ENCODE peak calls at places on chromosome 12, in seven cellular contexts. X is heart right ventricle, V is H9, L is T-helper 17 cell, P is ascending aorta, Y is adrenal gland, M is PC-3. S is an unnamed sample.

GRCh38 chr12:43208627-43209026 is 343.4 kb downstream of the ADAMTS20 start:
- DNase-seq in P (no peak), M (no peak), V (no peak), L (no peak), Y (no peak), X (peak; percentile 11), S (no peak)

GRCh38 chr12:51959211-51959610 is 7.7 kb downstream of the ACVR1B start:
- DNase-seq in Y (peak; percentile 39), V (no peak), X (no peak), L (no peak), M (no peak), P (no peak), S (no peak)

GRCh38 chr12:48183876-48184548 is 568 bp downstream of the CCDC184 start:
- DNase-seq in P (no peak), M (no peak), Y (no peak), X (no peak), V (no peak), L (no peak), S (no peak)

GRCh38 chr12:27095346-27095745 is 13.0 kb upstream of the C12orf71 start:
- DNase-seq in P (no peak), Y (no peak), M (no peak), V (no peak), L (no peak), X (no peak), S (no peak)

GRCh38 chr12:96350982-96351381 is 49.3 kb downstream of the CDK17 start:
- DNase-seq in Y (no peak), V (no peak), L (no peak), X (no peak), M (no peak), P (no peak), S (no peak)

GRCh38 chr12:39467432-39467870 is 24.5 kb upstream of the KIF21A start:
- DNase-seq in L (no peak), V (no peak), P (no peak), Y (no peak), X (no peak), M (no peak), S (no peak)

GRCh38 chr12:83996671-83997070 is 915.9 kb downstream of the SLC6A15 start:
- DNase-seq in P (no peak), M (peak; percentile 52), L (no peak), Y (no peak), X (no peak), V (no peak), S (no peak)

GRCh38 chr12:124595444-124595843 is 28.0 kb upstream of the NCOR2 start:
- DNase-seq in L (no peak), X (no peak), M (no peak), P (no peak), Y (no peak), V (no peak), S (no peak)

GRCh38 chr12:47801170-47801903 is 18.4 kb downstream of the HDAC7 start:
- DNase-seq in Y (no peak), L (no peak), M (no peak), X (no peak), V (no peak), P (no peak), S (no peak)

GRCh38 chr12:8849785-8850184 is 27.4 kb downstream of the A2ML1 start:
- DNase-seq in M (no peak), Y (no peak), V (no peak), L (no peak), X (no peak), P (no peak), S (no peak)

GRCh38 chr12:75834591-75834990 is 197.0 kb downstream of the PHLDA1 start:
- DNase-seq in P (no peak), L (no peak), M (peak; percentile 19), V (no peak), Y (no peak), X (no peak), S (no peak)

GRCh38 chr12:6641131-6641530 is 5.4 kb upstream of the LPAR5 start:
- DNase-seq in Y (no peak), V (no peak), X (no peak), L (no peak), P (no peak), M (no peak), S (no peak)

GRCh38 chr12:6638305-6638704 is 2.5 kb upstream of the LPAR5 start:
- DNase-seq in L (no peak), P (no peak), V (no peak), Y (peak; percentile 30), X (no peak), M (no peak), S (no peak)

GRCh38 chr12:6639151-6639773 is 3.5 kb upstream of the LPAR5 start:
- DNase-seq in P (no peak), L (no peak), V (no peak), Y (no peak), X (no peak), M (no peak), S (no peak)

GRCh38 chr12:6643569-6644256 is 3.5 kb downstream of the ACRBP start:
- DNase-seq in P (no peak), L (no peak), Y (no peak), V (no peak), M (no peak), X (no peak), S (no peak)

DNA sequence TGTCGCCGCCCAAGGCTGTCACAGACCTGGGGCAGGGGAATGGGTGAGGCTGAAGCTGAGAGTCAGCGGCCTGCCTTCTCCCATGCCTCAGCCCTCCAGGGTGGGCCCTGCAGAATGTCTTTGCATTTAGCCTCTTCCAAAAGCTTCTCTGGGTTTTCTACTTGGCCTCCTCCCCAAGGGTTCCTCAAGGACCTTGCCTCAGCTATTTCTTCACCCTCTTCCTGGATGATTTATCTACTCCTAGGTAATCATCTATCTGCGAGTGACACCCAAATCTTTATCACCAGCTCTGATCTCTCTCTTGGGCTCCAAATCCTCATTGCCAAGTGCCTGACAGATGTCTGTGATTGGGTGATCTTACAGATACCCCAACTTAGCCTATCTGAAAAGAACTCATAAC is 4.7 kb upstream of the LPAR5 start:
- DNase-seq in P (no peak), L (no peak), M (no peak), X (no peak), Y (no peak), V (no peak), S (no peak)
- H3K9me3 ChIP-seq in P (no peaks in the 10 kb centered on the region), L (no peaks in the 10 kb centered on the region), M (no peaks in the 10 kb centered on the region), X (peaks cover 15% of the 10 kb centered on the region), Y (no peaks in the 10 kb centered on the region), V (no peaks in the 10 kb centered on the region), S (no peaks in the 10 kb centered on the region)

DNA sequence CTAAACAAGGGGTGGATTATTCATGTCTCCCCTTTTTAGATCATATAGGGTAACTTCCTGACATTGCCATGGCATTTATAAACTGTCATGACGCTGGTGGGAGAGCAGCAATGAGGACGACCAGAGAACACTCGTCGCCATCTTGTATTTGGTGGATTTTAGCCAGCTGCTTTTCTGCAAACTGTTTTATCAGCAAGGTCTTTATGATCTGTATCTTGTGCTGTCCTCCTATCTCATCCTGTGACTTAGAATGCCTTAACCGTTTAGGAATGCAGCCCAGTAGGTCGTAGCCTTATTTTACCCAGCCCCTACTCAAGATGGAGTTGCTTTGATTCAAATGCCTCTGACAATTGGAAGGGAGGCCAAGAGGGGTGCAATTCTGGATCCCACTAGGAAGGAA is 5.8 kb upstream of the CCDC63 start:
- DNase-seq in Y (peak; percentile 32), M (no peak), V (no peak), L (no peak), P (no peak), X (no peak), S (no peak)
- H3K9me3 ChIP-seq in Y (no peaks in the 10 kb centered on the region), M (no peaks in the 10 kb centered on the region), V (no peaks in the 10 kb centered on the region), L (no peaks in the 10 kb centered on the region), P (no peaks in the 10 kb centered on the region), X (no peaks in the 10 kb centered on the region), S (no peaks in the 10 kb centered on the region)

DNA sequence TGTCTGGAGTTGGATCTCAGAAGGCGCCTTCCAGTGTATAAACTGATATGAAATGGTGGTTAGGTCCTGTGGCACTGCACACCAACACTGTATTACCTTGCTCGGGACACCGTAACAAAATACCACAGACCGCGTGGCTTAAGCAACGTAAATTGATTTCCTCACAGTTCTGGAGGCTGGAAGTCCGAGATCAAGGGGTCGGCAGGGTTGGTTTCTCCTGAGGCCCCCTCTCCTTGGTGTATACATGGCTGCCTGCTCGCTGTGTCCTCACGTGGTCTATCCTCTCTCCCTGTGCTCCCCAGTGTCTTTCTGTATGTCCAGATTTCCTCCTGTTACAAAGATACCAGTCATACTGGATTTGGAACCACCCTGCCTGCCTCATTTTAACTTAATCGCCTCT is 128.4 kb downstream of the FBXL14 start:
- DNase-seq in L (no peak), X (no peak), Y (no peak), M (no peak), P (no peak), V (no peak), S (no peak)
- H3K9me3 ChIP-seq in L (no peaks in the 10 kb centered on the region), X (no peaks in the 10 kb centered on the region), Y (no peaks in the 10 kb centered on the region), M (no peaks in the 10 kb centered on the region), P (no peaks in the 10 kb centered on the region), V (no peaks in the 10 kb centered on the region), S (no peaks in the 10 kb centered on the region)

GRCh38 chr12:34406228-34406995 is 384.1 kb downstream of the ALG10 start:
- DNase-seq in V (peak; percentile 5), M (no peak), P (no peak), X (no peak), L (peak; percentile 2), Y (peak; percentile 3), S (peak; percentile 21)
- H3K9me3 ChIP-seq in V (peaks cover 89% of the 10 kb centered on the region), M (peaks cover 31% of the 10 kb centered on the region), P (peaks cover 62% of the 10 kb centered on the region), X (peaks cover 97% of the 10 kb centered on the region), L (peaks cover 4% of the 10 kb centered on the region), Y (no peaks in the 10 kb centered on the region), S (peaks cover 7% of the 10 kb centered on the region)

GRCh38 chr12:130470969-130471368 is 133.3 kb downstream of the PIWIL1 start:
- DNase-seq in M (no peak), Y (no peak), L (no peak), P (no peak), X (no peak), V (no peak), S (no peak)
- H3K9me3 ChIP-seq in M (no peaks in the 10 kb centered on the region), Y (no peaks in the 10 kb centered on the region), L (peaks cover 3% of the 10 kb centered on the region), P (no peaks in the 10 kb centered on the region), X (peaks cover 25% of the 10 kb centered on the region), V (no peaks in the 10 kb centered on the region), S (peaks cover 10% of the 10 kb centered on the region)

DNA sequence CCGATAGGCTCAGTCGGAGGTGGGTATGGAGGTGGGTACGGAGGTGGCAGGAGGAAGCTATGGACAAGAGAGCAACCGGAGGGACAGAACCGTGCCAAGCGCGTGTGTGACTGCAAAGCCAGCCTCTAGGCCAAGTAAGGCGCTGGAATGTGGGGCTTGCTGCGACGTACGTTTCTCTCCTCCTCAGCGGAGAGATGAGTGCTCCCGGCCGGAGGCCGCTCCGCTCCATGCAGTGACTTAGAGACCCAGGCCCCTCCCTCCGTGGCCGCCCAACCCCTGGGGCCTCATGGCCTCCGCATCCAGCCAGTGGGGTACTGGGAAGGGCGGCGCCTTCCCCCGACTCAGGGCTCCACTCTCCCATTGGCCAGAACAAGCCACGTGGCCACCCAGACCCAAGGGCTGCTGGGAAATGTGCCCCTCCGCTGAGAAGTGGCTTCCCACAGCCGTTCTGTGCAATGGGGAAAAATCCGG is 67.0 kb downstream of the RIMBP2 start:
- DNase-seq in L (no peak), Y (no peak), X (no peak), V (no peak), P (no peak), M (no peak), S (no peak)
- H3K9me3 ChIP-seq in L (no peaks in the 10 kb centered on the region), Y (no peaks in the 10 kb centered on the region), X (peaks cover 8% of the 10 kb centered on the region), V (no peaks in the 10 kb centered on the region), P (no peaks in the 10 kb centered on the region), M (no peaks in the 10 kb centered on the region), S (no peaks in the 10 kb centered on the region)

DNA sequence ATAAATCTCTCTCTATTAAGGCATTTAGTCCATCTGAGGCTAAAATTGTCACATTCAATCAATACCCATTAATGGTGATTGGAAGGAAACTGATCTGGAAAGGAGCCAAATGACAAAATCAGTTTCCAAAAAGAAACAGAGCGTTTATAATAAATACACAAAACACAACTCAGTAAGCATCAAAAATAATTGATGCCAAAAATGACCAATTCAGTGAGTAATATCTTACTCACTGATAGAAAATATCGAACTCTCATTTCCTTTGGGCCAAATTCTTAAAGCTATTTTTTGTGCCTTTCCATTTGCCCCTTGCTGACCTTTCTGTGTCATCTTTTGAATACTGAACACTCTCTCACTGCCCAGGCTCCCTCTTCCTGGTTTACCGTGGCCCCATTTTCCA is 22.4 kb upstream of the ATP2B1 start:
- DNase-seq in L (no peak), X (no peak), M (peak; percentile 61), Y (no peak), V (no peak), P (no peak), S (no peak)
- H3K9me3 ChIP-seq in L (no peaks in the 10 kb centered on the region), X (peaks cover 15% of the 10 kb centered on the region), M (peaks cover 5% of the 10 kb centered on the region), Y (no peaks in the 10 kb centered on the region), V (no peaks in the 10 kb centered on the region), P (no peaks in the 10 kb centered on the region), S (peaks cover 7% of the 10 kb centered on the region)